ENCODE peak calls at places on chromosomes 1 and 21, in six cellular contexts. R, K, J, Y, V and U are unnamed samples. For H3K27me3, the result is how much of the 10 kb centered on the place peaks cover.

GRCh38 chr1:42943166-42943565 is 15.5 kb downstream of the SLC2A1 start:
- DNase-seq in J (peak), Y (peak), R (no peak), K (peak), V (peak), U (no peak)

GRCh38 chr1:235093685-235094592 is 34.7 kb downstream of the TOMM20 start:
- DNase-seq in K (peak), Y (peak), V (peak), J (no peak), R (peak), U (no peak)

GRCh38 chr21:45248893-45249381 is 38.8 kb downstream of the POFUT2 start:
- DNase-seq in K (no peak), Y (peak), R (no peak), V (peak), J (peak), U (no peak)

GRCh38 chr1:43719063-43719462 is 11.7 kb downstream of the ST3GAL3 start:
- DNase-seq in V (peak), J (no peak), K (no peak), R (no peak), Y (no peak), U (no peak)

GRCh38 chr1:64328195-64328594 is 124.8 kb downstream of the UBE2U start:
- DNase-seq in V (no peak), J (no peak), Y (no peak), R (no peak), K (no peak), U (no peak)

GRCh38 chr1:248906741-248907661 is 966 bp downstream of the PGBD2 start:
- DNase-seq in R (no peak), K (no peak), Y (no peak), J (peak), V (no peak), U (no peak)

GRCh38 chr21:43827015-43827611 is 37.7 kb downstream of the RRP1 start:
- DNase-seq in J (peak), R (no peak), Y (no peak), V (peak), K (no peak), U (no peak)

GRCh38 chr1:209756608-209757445 is 974 bp downstream of the TRAF3IP3 start:
- DNase-seq in J (no peak), V (no peak), R (peak), K (no peak), Y (no peak), U (no peak)

GRCh38 chr1:207393610-207394009 is 60.5 kb upstream of the CR2 start:
- DNase-seq in R (no peak), Y (peak), K (no peak), J (peak), V (no peak), U (peak)

GRCh38 chr1:109274533-109275476 is 8.1 kb downstream of the PSRC1 start:
- DNase-seq in Y (peak), J (peak), K (peak), R (no peak), V (peak), U (no peak)

GRCh38 chr1:119075614-119076013 is 64.8 kb downstream of the WARS2 start:
- DNase-seq in J (peak), V (no peak), R (no peak), K (no peak), Y (no peak), U (no peak)

GRCh38 chr21:32371913-32372314 is 20.9 kb downstream of the URB1 start:
- DNase-seq in K (no peak), V (peak), J (peak), R (no peak), Y (peak), U (peak)

GRCh38 chr21:39673163-39673562 is 60.4 kb downstream of the B3GALT5 start:
- DNase-seq in K (no peak), R (no peak), V (no peak), Y (no peak), J (no peak), U (no peak)

GRCh38 chr1:169305948-169306347 is 61.6 kb downstream of the NME7 start:
- DNase-seq in J (no peak), V (no peak), K (no peak), R (no peak), Y (no peak), U (no peak)

GRCh38 chr1:243818978-243819377 is 31.1 kb downstream of the AKT3 start:
- DNase-seq in J (no peak), K (no peak), V (no peak), R (no peak), Y (no peak), U (no peak)

GRCh38 chr1:193019442-193020026 is 39.6 kb downstream of the UCHL5 start:
- DNase-seq in K (no peak), R (no peak), Y (peak), J (peak), V (no peak), U (peak)

GRCh38 chr1:109716570-109717090 is 4.6 kb downstream of the GSTM5 start:
- DNase-seq in J (no peak), K (no peak), Y (no peak), R (no peak), V (no peak), U (no peak)

GRCh38 chr1:89271616-89272015 is 1.0 kb downstream of the GBP5 start:
- DNase-seq in K (no peak), V (no peak), R (no peak), Y (no peak), J (peak), U (no peak)

GRCh38 chr1:208303743-208304142 is 59.6 kb upstream of the PLXNA2 start:
- DNase-seq in V (no peak), K (no peak), J (no peak), Y (no peak), R (no peak), U (no peak)

GRCh38 chr1:109509176-109510134 is at the start of gene AMIGO1:
- DNase-seq in V (no peak), R (peak), Y (peak), J (no peak), K (peak), U (no peak)

GRCh38 chr1:114235956-114236355 is 82.3 kb upstream of the SYT6 start:
- DNase-seq in R (no peak), Y (peak), V (peak), K (peak), J (no peak), U (no peak)

GRCh38 chr1:26164036-26164927 is 4.5 kb downstream of the C1orf232 start:
- DNase-seq in Y (no peak), J (no peak), K (no peak), R (peak), V (no peak), U (no peak)

GRCh38 chr1:33436557-33437296 is 5.8 kb upstream of the PHC2 start:
- DNase-seq in Y (no peak), R (no peak), K (no peak), V (peak), J (no peak), U (no peak)

GRCh38 chr1:159845751-159846531 is 16.5 kb downstream of the VSIG8 start:
- DNase-seq in R (no peak), K (no peak), Y (no peak), V (no peak), J (no peak), U (no peak)

GRCh38 chr1:198934901-198935301 is 296.1 kb downstream of the PTPRC start:
- DNase-seq in V (no peak), R (peak), K (no peak), J (peak), Y (no peak), U (no peak)

GRCh38 chr1:27435566-27436203 is 43.3 kb downstream of the GPR3 start:
- DNase-seq in J (no peak), V (no peak), R (no peak), Y (no peak), K (no peak), U (no peak)

GRCh38 chr1:87439821-87440220 is 111.1 kb downstream of the LMO4 start:
- DNase-seq in V (no peak), J (no peak), R (no peak), K (no peak), Y (no peak), U (no peak)

GRCh38 chr1:3036646-3037280 is 15.5 kb downstream of the ACTRT2 start:
- DNase-seq in J (no peak), K (no peak), V (no peak), Y (no peak), R (no peak), U (no peak)

GRCh38 chr1:80258659-80259058 is 1252.1 kb upstream of the ADGRL4 start:
- DNase-seq in K (no peak), R (no peak), Y (no peak), J (no peak), V (no peak), U (no peak)

GRCh38 chr21:46220847-46221246 is 7.7 kb downstream of the LSS start:
- DNase-seq in Y (no peak), J (no peak), R (no peak), K (no peak), V (no peak), U (no peak)

GRCh38 chr1:2108213-2108876 is 58.1 kb downstream of the PRKCZ start:
- DNase-seq in J (no peak), R (no peak), K (no peak), V (no peak), Y (no peak), U (peak)

GRCh38 chr1:39130297-39130696 is 74.2 kb upstream of the MACF1 start:
- DNase-seq in Y (peak), J (peak), K (no peak), V (no peak), R (no peak), U (no peak)

GRCh38 chr1:209353097-209353496 is 230.4 kb upstream of the CAMK1G start:
- DNase-seq in Y (no peak), R (no peak), J (no peak), V (no peak), K (no peak), U (no peak)

GRCh38 chr21:31354604-31355443 is 10.8 kb upstream of the TIAM1 start:
- DNase-seq in R (peak), K (no peak), Y (peak), J (peak), V (no peak), U (peak)

GRCh38 chr1:151516031-151516511 is 4.9 kb downstream of the CGN start:
- DNase-seq in V (no peak), J (no peak), K (no peak), R (no peak), Y (peak), U (no peak)

GRCh38 chr1:60129916-60130315 is 56.3 kb upstream of the C1orf87 start:
- DNase-seq in K (no peak), R (no peak), Y (no peak), J (peak), V (no peak), U (no peak)
- TF ChIP-seq CTCF in K (no peak), R (no peak), Y (no peak), J (no peak), V (no peak), U (no peak)

GRCh38 chr21:24850121-24850520 is 757.2 kb downstream of the MRPL39 start:
- DNase-seq in V (no peak), R (no peak), Y (no peak), K (no peak), J (no peak), U (no peak)
- H3K27me3 ChIP-seq in V (under half), R (under half), Y (under half), K (under half), J (under half), U (under half)

DNA sequence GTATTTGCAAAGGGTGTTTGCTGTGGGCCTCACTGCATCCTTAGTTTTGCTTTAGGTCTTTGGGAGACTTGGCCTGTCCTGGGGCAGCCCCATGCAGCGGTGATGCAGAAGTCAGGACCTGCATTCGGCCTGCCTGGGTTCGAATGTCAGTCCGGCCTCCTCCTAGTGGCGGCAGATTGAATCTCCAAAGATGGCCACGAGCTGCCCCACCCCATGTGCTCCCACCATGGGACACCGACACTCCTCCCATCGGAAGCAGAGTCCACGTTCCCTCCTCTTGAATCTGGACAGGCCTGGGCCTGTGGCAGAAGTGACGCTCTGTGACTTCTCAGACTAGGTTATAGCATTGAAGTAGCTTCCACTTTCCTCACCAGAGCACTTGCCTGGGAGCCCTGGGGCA is 16.3 kb upstream of the NPPB start:
- DNase-seq in R (no peak), J (no peak), Y (no peak), V (no peak), K (no peak), U (no peak)
- TF ChIP-seq CTCF in R (no peak), J (no peak), Y (no peak), V (no peak), K (no peak), U (no peak)

GRCh38 chr1:929712-930632 is 6.2 kb downstream of the SAMD11 start:
- DNase-seq in K (no peak), J (no peak), R (no peak), V (no peak), Y (no peak), U (no peak)
- H3K27me3 ChIP-seq in K (half or more), J (under half), R (under half), V (under half), Y (under half), U (under half)

GRCh38 chr1:205749094-205749825 is 722 bp downstream of the NUCKS1 start:
- DNase-seq in J (peak), K (peak), Y (peak), V (peak), R (peak), U (peak)

GRCh38 chr1:205748398-205749093 is 1.4 kb downstream of the NUCKS1 start:
- DNase-seq in J (peak), R (no peak), V (no peak), K (peak), Y (peak), U (peak)

GRCh38 chr1:205746757-205747412 is 3.1 kb downstream of the NUCKS1 start:
- DNase-seq in Y (no peak), R (no peak), V (no peak), J (peak), K (no peak), U (no peak)

GRCh38 chr1:205750683-205751651 is 985 bp upstream of the NUCKS1 start:
- DNase-seq in V (no peak), K (no peak), Y (no peak), R (no peak), J (no peak), U (no peak)

DNA sequence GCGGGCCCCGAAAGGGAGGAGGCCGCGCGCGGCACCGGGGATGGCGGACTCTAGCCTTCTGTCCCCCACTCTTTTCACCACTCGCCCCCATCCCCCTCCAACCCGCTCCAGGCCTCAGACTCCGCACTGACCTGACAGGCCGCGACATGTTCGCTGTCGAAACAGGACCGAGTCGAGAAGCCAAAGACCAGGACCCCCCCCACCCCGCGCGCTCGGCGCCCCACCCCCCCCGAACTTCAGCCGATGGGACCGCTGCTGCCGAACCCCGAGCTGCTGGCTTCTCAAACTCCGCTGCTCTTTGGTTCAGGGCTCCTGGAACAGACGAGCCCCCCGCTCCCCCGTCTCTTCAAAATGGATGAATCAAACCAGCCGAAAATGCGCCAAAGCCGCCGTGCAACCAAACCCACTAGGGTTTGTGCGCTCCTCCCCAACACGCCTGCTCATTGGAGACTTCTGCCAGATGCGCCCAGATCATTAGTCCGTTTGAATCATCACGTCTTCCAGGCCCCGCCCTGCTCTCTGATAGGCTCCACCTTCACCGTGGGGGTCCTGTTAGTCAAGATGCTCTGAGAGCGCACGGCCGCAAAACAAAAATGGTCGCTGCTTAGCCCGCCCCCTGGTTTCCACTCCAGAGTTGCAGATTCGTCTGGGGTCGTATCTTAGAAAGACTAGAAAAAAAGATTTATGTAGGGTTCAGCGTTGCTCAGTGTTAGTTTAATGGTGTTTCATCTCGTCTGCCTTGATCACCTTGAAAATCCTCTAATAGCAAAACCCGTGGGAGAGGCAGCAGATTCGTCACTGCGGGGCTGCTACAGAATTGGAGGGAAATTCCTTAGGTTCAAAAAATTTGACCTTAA is at the start of gene NUCKS1:
- DNase-seq in R (peak), V (peak), K (peak), J (peak), Y (peak), U (peak)
- TF ChIP-seq CTCF in R (no peak), V (no peak), K (no peak), J (peak), Y (peak), U (peak)

DNA sequence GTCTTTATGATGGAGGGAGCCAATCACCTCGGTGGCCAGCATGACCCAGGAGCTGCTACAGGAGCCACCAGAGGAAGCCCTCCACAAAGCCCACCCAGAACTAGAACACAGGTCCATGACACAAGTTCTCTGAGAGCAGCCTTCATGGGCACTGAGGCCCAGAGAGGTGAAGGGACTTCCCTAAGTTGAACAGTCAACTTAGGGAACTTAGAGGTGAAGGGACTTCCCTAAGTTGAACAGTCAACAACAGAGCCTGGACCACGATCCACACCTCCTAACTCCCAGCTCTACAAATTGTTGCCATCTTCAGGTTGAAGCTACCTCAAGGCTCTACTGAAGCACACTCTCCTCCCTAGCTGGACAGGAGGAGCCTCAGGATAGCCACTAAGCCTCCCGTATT is 132.7 kb downstream of the CCDC185 start:
- DNase-seq in K (no peak), Y (no peak), J (no peak), R (no peak), V (no peak), U (no peak)
- H3K27me3 ChIP-seq in K (under half), Y (under half), J (under half), R (under half), V (under half), U (under half)

DNA sequence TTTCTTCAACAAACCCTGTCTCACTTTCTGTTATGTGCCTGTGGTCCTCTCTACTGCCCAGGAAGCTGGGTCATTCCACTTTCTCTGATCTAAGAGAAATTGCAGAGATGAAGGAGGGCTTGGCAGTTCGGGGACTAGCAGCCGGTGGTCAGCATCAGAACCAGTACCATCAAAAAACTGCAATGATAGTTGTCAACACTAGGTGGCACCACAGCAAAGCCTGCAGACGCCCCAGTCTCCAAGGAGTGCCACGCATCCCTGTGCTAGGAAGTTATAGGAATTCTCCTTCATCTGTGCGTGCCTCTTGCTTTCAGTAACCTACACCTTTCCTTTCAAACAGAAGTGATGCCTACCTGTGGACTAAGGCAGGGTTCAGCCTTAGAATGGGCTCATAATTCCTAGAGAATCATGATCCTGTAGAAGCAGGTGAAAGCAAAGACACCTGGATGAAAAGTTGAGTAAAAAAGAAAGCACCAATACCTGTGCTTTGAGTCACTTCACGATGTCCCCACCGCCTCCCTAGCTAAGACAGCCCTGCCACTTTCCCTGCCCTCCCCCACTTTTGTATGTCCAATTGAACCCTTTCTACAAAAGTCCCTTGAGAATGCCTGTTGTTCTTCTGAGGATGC is 129.2 kb downstream of the ADAMTS1 start:
- DNase-seq in K (peak), J (peak), V (peak), Y (peak), R (no peak), U (peak)
- TF ChIP-seq CTCF in K (peak), J (peak), V (peak), Y (peak), R (no peak), U (peak)